ENCODE peak calls at places on chromosomes 7 and 10, in four cellular contexts. U, L, E and K are unnamed samples.

GRCh38 chr10:71731791-71732190 is 12.2 kb upstream of the C10orf105 start:
- DNase-seq in L (no peak), U (no peak), E (no peak), K (no peak)

GRCh38 chr10:131251146-131251541 is 60.4 kb downstream of the TCERG1L start:
- DNase-seq in L (no peak), E (no peak), U (no peak), K (no peak)

GRCh38 chr7:81839708-81840359 is 70.0 kb upstream of the HGF start:
- DNase-seq in L (peak), U (no peak), E (no peak), K (no peak)

GRCh38 chr7:106185719-106186118 is 73.6 kb upstream of the SYPL1 start:
- DNase-seq in E (no peak), U (no peak), L (no peak), K (no peak)

GRCh38 chr10:48363617-48364355 is 57.3 kb downstream of the MAPK8 start:
- DNase-seq in U (peak), L (peak), E (peak), K (peak)

GRCh38 chr10:13684813-13685511 is 98.2 kb downstream of the PRPF18 start:
- DNase-seq in L (no peak), E (peak), U (no peak), K (no peak)

GRCh38 chr10:48437546-48437945 is 131.1 kb downstream of the MAPK8 start:
- DNase-seq in E (no peak), U (no peak), L (no peak), K (no peak)

GRCh38 chr10:100897976-100898375 is 14.8 kb upstream of the SLF2 start:
- DNase-seq in L (no peak), E (no peak), U (no peak), K (no peak)

GRCh38 chr7:111690364-111691111 is 128.2 kb upstream of the IMMP2L start:
- DNase-seq in L (no peak), E (no peak), U (no peak), K (no peak)

GRCh38 chr7:148262721-148263229 is 327.8 kb upstream of the C7orf33 start:
- DNase-seq in E (peak), U (peak), L (no peak), K (peak)

GRCh38 chr7:17134786-17135185 is 163.7 kb upstream of the AHR start:
- DNase-seq in U (no peak), L (peak), E (no peak), K (no peak)

GRCh38 chr10:88042162-88043100 is 179.0 kb downstream of the PTEN start:
- DNase-seq in E (peak), U (peak), L (no peak), K (peak)

GRCh38 chr7:149202831-149203231 is 7.5 kb downstream of the ZNF282 start:
- DNase-seq in L (no peak), U (no peak), E (peak), K (peak)

GRCh38 chr7:55545496-55545895 is 26.8 kb downstream of the VOPP1 start:
- DNase-seq in U (peak), E (peak), L (no peak), K (no peak)

GRCh38 chr10:92552310-92552709 is 21.6 kb downstream of the IDE start:
- DNase-seq in E (no peak), U (no peak), L (no peak), K (no peak)

GRCh38 chr10:92076722-92077121 is 153.2 kb downstream of the BTAF1 start:
- DNase-seq in L (no peak), E (no peak), U (no peak), K (no peak)

GRCh38 chr10:68074404-68074774 is 694 bp downstream of the HERC4 start:
- DNase-seq in L (no peak), U (no peak), E (no peak), K (no peak)

GRCh38 chr10:133080683-133081040 is 7.1 kb upstream of the ADGRA1 start:
- DNase-seq in U (no peak), E (no peak), L (no peak), K (no peak)

GRCh38 chr7:137816696-137817320 is 30.0 kb downstream of the DGKI start:
- DNase-seq in E (no peak), L (no peak), U (no peak), K (no peak)

GRCh38 chr7:101915000-101915399 is 97.6 kb downstream of the CUX1 start:
- DNase-seq in E (no peak), U (no peak), L (no peak), K (no peak)

GRCh38 chr10:19922236-19922963 is 106.2 kb downstream of the PLXDC2 start:
- DNase-seq in U (peak), L (no peak), E (peak), K (peak)

GRCh38 chr10:114520453-114520852 is 116.2 kb upstream of the AFAP1L2 start:
- DNase-seq in L (no peak), U (peak), E (peak), K (peak)

GRCh38 chr10:46266506-46266985 is 20.3 kb upstream of the ANTXRL start:
- DNase-seq in E (no peak), U (no peak), L (no peak), K (no peak)

DNA sequence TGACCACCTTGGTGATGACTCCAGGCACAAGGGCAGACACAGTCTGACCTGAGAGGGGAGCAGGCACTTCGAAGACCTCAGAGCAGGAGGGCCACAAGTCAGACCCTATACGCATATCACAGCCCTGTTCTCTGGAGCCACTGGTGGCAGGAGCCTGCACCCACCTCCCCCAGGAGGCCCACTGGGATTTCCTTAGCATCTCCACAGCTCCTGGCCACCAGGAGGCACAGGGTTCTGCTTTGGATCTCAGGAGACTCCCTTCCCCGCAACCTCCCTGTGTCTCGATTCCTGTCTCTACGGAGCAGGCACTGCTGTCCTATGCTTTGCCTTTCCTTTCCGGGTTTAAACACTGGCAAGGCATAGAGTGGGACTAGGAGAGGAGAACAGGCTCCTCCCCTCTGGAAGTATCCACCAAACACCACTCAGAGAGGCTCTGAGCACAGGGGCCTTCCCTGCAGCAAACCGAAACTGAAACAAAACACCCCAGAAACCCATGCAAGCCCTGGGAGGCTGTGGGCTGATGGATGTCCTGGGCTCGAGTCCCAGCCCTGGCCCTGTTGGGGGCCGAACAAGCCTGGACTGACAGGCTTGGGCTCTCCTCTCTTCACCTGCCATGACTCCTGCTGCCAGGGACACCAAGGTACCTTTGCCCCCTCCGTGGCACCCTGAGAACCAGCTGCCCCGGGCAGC is 166.3 kb downstream of the NEURL1 start:
- DNase-seq in L (no peak), U (peak), E (peak), K (peak)
- TF ChIP-seq CTCF in L (no peak), U (no peak), E (peak), K (peak)

GRCh38 chr10:89204621-89205020 is 2.5 kb downstream of the CH25H start:
- DNase-seq in U (no peak), L (no peak), E (no peak), K (no peak)

GRCh38 chr10:89207801-89208551 is 859 bp upstream of the CH25H start:
- DNase-seq in E (no peak), U (no peak), L (no peak), K (peak)

GRCh38 chr10:89209718-89210117 is 2.6 kb upstream of the CH25H start:
- DNase-seq in U (no peak), E (no peak), L (no peak), K (no peak)

GRCh38 chr10:89207181-89207800 is at the start of gene CH25H:
- DNase-seq in L (no peak), E (peak), U (peak), K (peak)

GRCh38 chr10:89206402-89207180 is 526 bp downstream of the CH25H start:
- DNase-seq in L (no peak), E (peak), U (no peak), K (no peak)
- TF ChIP-seq EZH2 in L (no peak), E (no peak), U (no peak), K (peak)

GRCh38 chr7:47253650-47254080 is 328.2 kb downstream of the TNS3 start:
- DNase-seq in E (peak), U (peak), L (no peak), K (peak)
- H3K4me3 ChIP-seq in E (peak), U (peak), L (no peak), K (peak)

GRCh38 chr10:79070091-79070610 is 1.4 kb downstream of the ZMIZ1 start:
- DNase-seq in U (no peak), L (no peak), E (peak), K (peak)

GRCh38 chr10:79068203-79068561 is 584 bp upstream of the ZMIZ1 start:
- DNase-seq in L (no peak), U (no peak), E (no peak), K (peak)

GRCh38 chr10:79069325-79070090 is 742 bp downstream of the ZMIZ1 start:
- DNase-seq in E (peak), U (peak), L (no peak), K (peak)

GRCh38 chr10:79067241-79068202 is 1.2 kb upstream of the ZMIZ1 start:
- DNase-seq in E (peak), L (no peak), U (peak), K (peak)

DNA sequence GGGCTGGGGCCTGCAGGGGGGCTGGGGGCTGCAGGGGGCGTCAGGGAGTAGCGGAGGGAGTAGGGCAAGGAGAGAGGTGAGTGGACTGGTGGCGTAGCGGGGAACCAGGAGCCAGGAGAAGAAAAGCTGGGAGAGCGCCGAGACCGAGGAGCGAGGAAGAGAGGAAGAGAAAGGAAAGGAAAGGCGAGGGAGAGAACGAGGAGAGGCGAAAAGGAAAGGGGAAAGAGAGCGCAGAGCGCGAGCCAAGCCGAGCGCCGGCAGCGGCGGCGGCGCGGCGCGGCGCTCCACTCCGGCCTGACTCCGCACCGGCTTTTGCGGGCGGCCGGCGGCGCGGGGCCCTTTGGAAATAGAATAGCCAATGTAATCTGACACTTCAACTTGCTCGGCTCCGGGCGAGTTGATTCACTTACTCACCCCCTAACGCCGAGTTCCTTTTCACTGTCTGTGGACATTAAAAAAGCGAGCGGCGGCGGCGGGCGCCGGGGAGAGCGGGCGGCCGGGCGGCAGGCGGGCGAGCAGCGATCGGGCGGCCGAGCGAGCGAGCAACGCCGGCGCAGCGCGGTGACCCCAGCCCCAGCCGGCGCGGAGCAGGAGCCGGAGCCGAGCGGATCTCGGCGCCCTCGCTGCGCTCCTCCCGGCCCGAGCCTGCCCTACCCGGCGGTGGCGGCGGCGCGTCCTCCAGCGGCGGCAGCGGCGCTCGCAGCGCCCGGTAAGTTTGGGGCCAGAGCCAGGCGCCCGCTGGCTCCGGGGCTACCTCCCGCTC is at the start of gene ZMIZ1:
- DNase-seq in L (no peak), E (peak), U (peak), K (peak)
- TF ChIP-seq CTCF in L (peak), E (peak), U (peak), K (peak)

GRCh38 chr10:102919992-102920736 is 2.1 kb downstream of the CNNM2 start:
- DNase-seq in E (no peak), L (no peak), U (no peak), K (no peak)

GRCh38 chr10:102917314-102917961 is 656 bp upstream of the CNNM2 start:
- DNase-seq in U (peak), L (no peak), E (peak), K (peak)

GRCh38 chr10:102917962-102918816 is at the start of gene CNNM2:
- DNase-seq in L (peak), U (peak), E (peak), K (peak)

GRCh38 chr10:102918817-102919236 is 733 bp downstream of the CNNM2 start:
- DNase-seq in U (peak), L (no peak), E (no peak), K (peak)

GRCh38 chr10:102919237-102919959 is 1.3 kb downstream of the CNNM2 start:
- DNase-seq in U (no peak), E (peak), L (no peak), K (peak)
- TF ChIP-seq EZH2 in U (no peak), E (peak), L (no peak), K (no peak)

DNA sequence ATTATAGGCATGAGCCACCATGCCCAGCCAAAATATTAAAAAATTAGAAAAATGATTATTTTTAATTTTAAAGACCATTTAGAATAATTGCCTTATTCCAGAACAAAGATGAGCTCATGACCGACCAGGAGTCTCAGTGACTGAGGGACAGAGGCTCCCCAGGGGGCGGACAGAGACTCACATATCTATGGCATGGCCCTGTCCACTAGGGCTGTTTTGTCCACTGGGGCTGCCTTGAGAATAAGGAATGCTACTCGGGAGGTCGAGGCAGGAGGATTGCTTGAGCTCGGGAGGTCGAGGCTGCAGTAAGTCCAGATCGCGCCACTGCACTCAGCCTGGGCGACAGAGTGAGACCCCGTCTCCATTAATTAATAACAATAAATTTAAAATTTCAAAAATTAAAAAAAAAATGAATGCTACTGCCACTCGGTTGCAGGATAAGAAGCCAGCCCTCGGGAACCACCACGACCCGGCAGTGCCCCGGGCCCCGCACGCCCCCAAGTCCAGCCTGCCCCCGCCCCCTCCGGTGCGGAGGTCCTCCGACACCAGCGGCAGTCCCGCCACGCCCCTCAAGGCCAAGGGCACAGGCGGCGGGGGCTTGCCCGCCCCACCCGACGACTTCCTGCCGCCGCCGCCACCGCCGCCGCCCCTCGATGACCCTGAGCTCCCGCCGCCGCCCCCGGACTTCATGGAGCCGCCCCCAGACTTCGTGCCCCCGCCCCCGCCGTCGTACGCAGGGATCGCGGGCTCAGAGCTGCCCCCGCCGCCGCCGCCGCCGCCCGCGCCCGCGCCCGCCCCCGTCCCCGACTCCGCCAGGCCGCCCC is 128.6 kb downstream of the APBB1IP start:
- DNase-seq in U (no peak), L (no peak), E (no peak), K (peak)
- H3K4me3 ChIP-seq in U (no peak), L (no peak), E (no peak), K (peak)

GRCh38 chr7:8190121-8190895 is 71.7 kb downstream of the ICA1 start:
- DNase-seq in L (peak), U (peak), E (peak), K (peak)
- TF ChIP-seq CTCF in L (peak), U (peak), E (peak), K (peak)

GRCh38 chr7:73685311-73685710 is 1.9 kb downstream of the BUD23 start:
- DNase-seq in E (no peak), L (no peak), U (no peak), K (no peak)

GRCh38 chr7:73683916-73684693 is 708 bp downstream of the BUD23 start:
- DNase-seq in L (no peak), U (peak), E (peak), K (peak)

GRCh38 chr7:73681031-73681430 is 2.2 kb downstream of the DNAJC30 start:
- DNase-seq in L (no peak), U (peak), E (peak), K (no peak)

GRCh38 chr7:73682745-73683055 is 553 bp downstream of the DNAJC30 start:
- DNase-seq in L (no peak), E (no peak), U (peak), K (no peak)

DNA sequence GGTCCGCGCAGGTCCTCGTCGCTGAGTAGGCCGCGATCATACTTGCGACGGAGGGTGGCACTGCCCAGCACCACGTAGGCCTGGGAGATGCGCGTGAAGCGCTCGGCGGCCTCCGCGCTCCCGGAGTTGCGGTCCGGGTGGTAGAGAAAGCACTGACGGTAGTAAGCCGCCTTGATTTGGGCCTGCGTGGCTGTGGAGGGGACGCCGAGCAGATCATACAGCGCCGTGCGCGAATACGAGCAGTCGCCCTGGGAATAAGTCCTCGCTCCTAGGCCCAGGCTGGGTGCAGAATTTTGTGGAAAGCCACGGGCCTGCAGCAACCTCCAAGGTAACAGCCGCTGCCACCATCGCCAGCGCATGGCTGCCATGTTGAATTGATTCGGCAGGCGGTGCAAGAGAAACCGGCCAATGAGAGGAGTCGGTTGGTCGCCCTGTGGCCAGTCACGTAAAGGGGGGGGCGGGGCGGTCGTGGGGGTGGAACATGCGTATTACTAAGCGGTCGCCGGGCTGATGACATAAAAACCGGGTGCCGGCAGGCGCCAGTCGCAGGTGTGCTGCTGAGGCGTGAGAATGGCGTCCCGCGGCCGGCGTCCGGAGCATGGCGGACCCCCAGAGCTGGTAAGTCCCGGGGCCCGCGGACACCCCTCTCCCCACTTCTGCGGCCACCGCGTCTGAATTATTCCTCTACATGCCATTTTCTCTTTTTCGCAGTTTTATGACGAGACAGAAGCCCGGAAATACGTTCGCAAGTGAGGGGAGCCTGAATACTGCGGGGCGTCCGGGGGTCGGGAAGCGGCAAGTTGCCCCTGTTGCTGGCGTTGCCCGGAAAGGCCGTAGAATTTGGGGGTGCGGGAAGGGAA is at the start of the genes BUD23 and DNAJC30:
- DNase-seq in E (peak), L (peak), U (peak), K (peak)
- TF ChIP-seq EZH2 in E (no peak), L (no peak), U (no peak), K (no peak)

GRCh38 chr10:60594476-60595051 is 183.7 kb upstream of the CDK1 start:
- DNase-seq in U (peak), E (peak), L (no peak), K (no peak)
- H3K4me3 ChIP-seq in U (no peak), E (no peak), L (no peak), K (no peak)